ENCODE peak calls at places on chromosome 18, in four cellular contexts. G is thoracic aorta, C is Peyer's patch, D is mucosa of descending colon. B is an unnamed sample. For H3K36me3, the result is how much of the 10 kb centered on the place peaks cover.

GRCh38 chr18:76306685-76307292 is 188.3 kb downstream of the ZNF516 start:
- DNase-seq in G (no peak), C (no peak), D (no peak), B (no peak)

GRCh38 chr18:22607284-22607635 is 189.5 kb upstream of the CTAGE1 start:
- DNase-seq in G (no peak), C (no peak), D (no peak), B (no peak)

GRCh38 chr18:7017013-7017412 is 100.6 kb downstream of the LAMA1 start:
- DNase-seq in G (no peak), C (no peak), D (no peak), B (no peak)

GRCh38 chr18:31516432-31516831 is 18.5 kb downstream of the DSG2 start:
- DNase-seq in G (no peak), C (no peak), D (no peak), B (no peak)

GRCh38 chr18:59459352-59460059 is 100.4 kb upstream of the LMAN1 start:
- DNase-seq in G (no peak), C (no peak), D (no peak), B (no peak)

GRCh38 chr18:56975276-56975675 is 171.6 kb upstream of the BOD1L2 start:
- DNase-seq in G (no peak), C (no peak), D (no peak), B (no peak)

GRCh38 chr18:7414459-7414858 is 152.7 kb upstream of the PTPRM start:
- DNase-seq in G (no peak), C (no peak), D (no peak), B (peak)

GRCh38 chr18:76927216-76927725 is 104.9 kb downstream of the ZNF236 start:
- DNase-seq in G (no peak), C (no peak), D (no peak), B (no peak)

GRCh38 chr18:5488844-5489243 is 55.0 kb downstream of the EPB41L3 start:
- DNase-seq in G (no peak), C (no peak), D (no peak), B (no peak)

GRCh38 chr18:32714571-32715148 is 58.2 kb downstream of the KLHL14 start:
- DNase-seq in G (no peak), C (peak), D (peak), B (no peak)

GRCh38 chr18:25456284-25456683 is 104.3 kb upstream of the ZNF521 start:
- DNase-seq in G (no peak), C (no peak), D (no peak), B (no peak)

GRCh38 chr18:9535430-9535972 is 60.2 kb downstream of the RALBP1 start:
- DNase-seq in G (no peak), C (no peak), D (no peak), B (peak)

GRCh38 chr18:55097406-55098170 is 138.3 kb upstream of the CCDC68 start:
- DNase-seq in G (no peak), C (no peak), D (no peak), B (no peak)

GRCh38 chr18:46034230-46034629 is 37.8 kb downstream of the PSTPIP2 start:
- DNase-seq in G (no peak), C (no peak), D (no peak), B (no peak)

GRCh38 chr18:59729781-59730180 is 32.6 kb upstream of the CCBE1 start:
- DNase-seq in G (no peak), C (no peak), D (no peak), B (no peak)

GRCh38 chr18:59959079-59959478 is 59.3 kb downstream of the PMAIP1 start:
- DNase-seq in G (no peak), C (no peak), D (no peak), B (no peak)

GRCh38 chr18:62521588-62521987 is 1.2 kb upstream of the ZCCHC2 start:
- DNase-seq in G (no peak), C (no peak), D (no peak), B (no peak)

GRCh38 chr18:2522112-2522511 is 49.2 kb downstream of the METTL4 start:
- DNase-seq in G (no peak), C (no peak), D (no peak), B (no peak)

GRCh38 chr18:79736230-79736629 is 56.6 kb downstream of the CTDP1 start:
- DNase-seq in G (no peak), C (no peak), D (no peak), B (no peak)

GRCh38 chr18:79738565-79739439 is 58.9 kb upstream of the KCNG2 start:
- DNase-seq in G (no peak), C (no peak), D (no peak), B (no peak)

GRCh38 chr18:79738041-79738461 is 58.4 kb downstream of the CTDP1 start:
- DNase-seq in G (no peak), C (no peak), D (no peak), B (no peak)

GRCh38 chr18:79736846-79737245 is 57.2 kb downstream of the CTDP1 start:
- DNase-seq in G (no peak), C (no peak), D (no peak), B (no peak)

GRCh38 chr18:79737426-79737825 is 57.8 kb downstream of the CTDP1 start:
- DNase-seq in G (no peak), C (no peak), D (no peak), B (no peak)
- H3K36me3 ChIP-seq in G (under half), C (half or more), D (under half), B (under half)

DNA sequence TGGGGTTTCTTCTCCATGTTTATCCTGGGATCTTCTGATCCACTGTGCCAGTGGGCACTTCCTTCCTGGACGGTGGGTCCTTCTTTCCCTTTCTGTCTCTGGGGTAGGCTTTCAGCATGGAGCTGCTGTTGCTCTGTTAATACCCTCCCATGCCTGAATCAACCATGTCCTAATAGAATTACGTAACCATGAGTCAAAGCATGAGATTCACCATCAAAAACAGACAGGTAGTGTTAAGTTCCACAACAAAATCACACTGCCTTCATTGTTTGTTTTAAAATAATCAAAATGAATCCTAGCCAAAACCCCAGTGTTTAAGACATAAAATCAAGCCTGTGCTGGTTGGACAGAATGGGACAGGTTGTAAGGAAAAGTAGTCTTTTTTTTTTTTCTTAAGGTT is 37.5 kb downstream of the GNAL start:
- DNase-seq in G (no peak), C (no peak), D (no peak), B (no peak)
- H3K36me3 ChIP-seq in G (under half), C (under half), D (under half), B (under half)

GRCh38 chr18:24429188-24429587 is 2.7 kb downstream of the IMPACT start:
- DNase-seq in G (no peak), C (no peak), D (no peak), B (no peak)
- H3K36me3 ChIP-seq in G (under half), C (under half), D (under half), B (under half)

DNA sequence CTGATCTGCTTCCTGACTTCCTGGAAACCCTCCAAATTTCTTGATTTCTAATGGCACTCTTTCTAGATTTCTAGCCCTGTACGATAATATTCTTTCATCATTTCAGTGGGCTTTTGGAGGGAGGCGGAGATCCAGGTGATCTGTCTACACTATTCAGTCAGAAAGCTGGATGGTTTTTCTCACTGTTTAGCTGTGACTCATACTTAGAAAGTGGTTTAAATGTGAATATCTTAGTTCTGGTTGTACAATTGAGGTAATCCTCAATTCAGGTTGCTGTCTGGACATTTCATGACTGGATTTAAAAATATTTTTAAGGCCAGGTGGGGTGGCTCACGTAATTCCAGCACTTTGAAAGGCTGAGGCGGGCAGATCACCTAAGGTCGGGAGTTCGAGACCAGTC is 20.8 kb downstream of the SEH1L start:
- DNase-seq in G (no peak), C (no peak), D (no peak), B (no peak)
- H3K36me3 ChIP-seq in G (under half), C (under half), D (under half), B (half or more)

GRCh38 chr18:51076503-51076902 is 46.5 kb downstream of the SMAD4 start:
- DNase-seq in G (no peak), C (no peak), D (no peak), B (no peak)
- H3K36me3 ChIP-seq in G (under half), C (half or more), D (under half), B (under half)

DNA sequence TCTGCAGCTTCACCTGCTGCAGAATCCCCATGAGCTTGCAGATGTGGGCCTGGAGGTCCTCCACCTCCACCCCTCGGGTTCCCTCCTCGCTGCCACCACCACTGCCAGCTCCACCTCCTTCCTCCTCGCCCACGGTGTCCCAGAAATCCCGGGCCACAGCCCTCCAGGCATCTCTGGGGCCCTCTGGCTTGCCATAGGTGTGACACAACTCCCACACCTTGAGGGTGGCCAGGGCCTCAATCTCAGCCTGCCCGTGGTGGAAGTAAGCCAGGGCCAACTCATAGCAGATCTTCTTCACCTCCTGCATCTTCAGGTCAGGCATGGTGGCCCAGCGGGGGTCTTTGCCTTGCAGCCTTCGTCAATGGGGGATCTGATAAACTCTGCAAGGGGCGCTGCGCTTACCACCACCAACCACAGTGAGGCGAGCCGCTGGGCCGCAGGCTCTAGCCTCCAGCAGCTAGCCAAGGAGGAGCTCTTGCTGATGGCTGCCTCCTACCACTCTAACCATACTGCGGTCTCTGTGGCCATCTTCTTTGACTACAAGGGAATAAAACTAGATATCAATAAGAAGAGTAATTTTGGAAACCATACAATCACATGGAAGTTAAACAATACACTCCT is 36.1 kb upstream of the ANKRD62 start:
- DNase-seq in G (no peak), C (no peak), D (no peak), B (no peak)
- H3K36me3 ChIP-seq in G (under half), C (under half), D (under half), B (under half)

GRCh38 chr18:79750980-79751571 is 46.7 kb upstream of the KCNG2 start:
- DNase-seq in G (no peak), C (peak), D (peak), B (no peak)

GRCh38 chr18:79754831-79755351 is 42.8 kb upstream of the KCNG2 start:
- DNase-seq in G (no peak), C (no peak), D (no peak), B (no peak)

GRCh38 chr18:79755496-79756142 is 42.1 kb upstream of the KCNG2 start:
- DNase-seq in G (no peak), C (peak), D (no peak), B (no peak)

GRCh38 chr18:79754022-79754761 is 43.5 kb upstream of the KCNG2 start:
- DNase-seq in G (no peak), C (no peak), D (no peak), B (no peak)

GRCh38 chr18:79753391-79753851 is 44.3 kb upstream of the KCNG2 start:
- DNase-seq in G (no peak), C (peak), D (no peak), B (no peak)
- H3K36me3 ChIP-seq in G (under half), C (under half), D (under half), B (half or more)

DNA sequence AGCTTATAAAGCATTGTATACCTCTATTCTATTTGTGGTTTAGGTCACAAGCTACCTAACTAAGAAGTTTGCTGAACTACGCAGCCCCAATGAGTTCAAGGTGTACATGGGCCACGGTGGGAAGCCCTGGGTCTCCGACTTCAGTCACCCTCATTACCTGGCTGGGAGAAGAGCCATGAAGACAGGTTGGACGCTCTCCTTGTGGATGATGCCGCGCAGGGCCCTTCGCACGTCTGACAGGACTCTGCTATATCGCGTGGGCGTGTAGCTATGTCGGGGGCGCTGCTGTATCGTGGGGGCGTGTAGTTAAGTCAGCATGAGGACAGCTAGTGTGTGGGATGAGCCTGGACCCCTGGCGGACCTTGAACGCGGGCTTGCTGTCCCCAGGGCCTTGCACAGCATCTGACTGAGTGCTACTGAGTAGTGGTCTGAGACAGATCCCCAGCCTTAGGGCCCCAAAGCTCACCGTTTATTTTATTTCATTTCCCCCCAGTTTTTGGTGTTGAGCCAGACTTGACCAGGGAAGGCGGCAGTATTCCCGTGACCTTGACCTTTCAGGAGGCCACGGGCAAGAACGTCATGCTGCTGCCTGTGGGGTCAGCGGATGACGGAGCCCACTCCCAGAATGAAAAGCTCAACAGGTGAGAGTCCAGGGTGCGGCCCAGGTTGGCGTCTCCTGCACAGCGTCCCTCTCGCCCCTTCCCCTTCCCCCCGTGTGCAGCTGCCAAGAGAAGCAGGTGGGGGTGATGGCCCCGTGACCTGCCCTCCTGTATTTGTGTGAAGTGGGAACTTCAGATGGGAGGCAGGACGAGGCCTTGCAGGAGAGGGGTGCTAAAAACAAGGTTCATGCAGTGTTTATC is 15.6 kb upstream of the CNDP1 start:
- DNase-seq in G (no peak), C (peak), D (no peak), B (no peak)
- H3K36me3 ChIP-seq in G (under half), C (half or more), D (under half), B (half or more)

B was measured in tibial nerve.